ENCODE peak calls at places on chromosomes 7 and 10, in five cellular contexts. Q is activated T-cell treated with anti-CD3 and anti-CD28 coated beads for 1 hour; P is heart left ventricle; G is stimulated activated CD4-positive, alpha-beta T cell treated with anti-CD3 and anti-CD28 coated beads, TNF-alpha, amount 100 ng/mL, for 24 hours; V is AG09309. L is an unnamed sample.

GRCh38 chr7:112437038-112437437 is 13.2 kb upstream of the IFRD1 start:
- DNase-seq in Q (no peak), P (no peak), G (no peak), V (no peak), L (no peak)

GRCh38 chr10:119679480-119679829 is 28.3 kb downstream of the BAG3 start:
- DNase-seq in Q (no peak), P (no peak), G (no peak), V (no peak), L (no peak)

GRCh38 chr10:128998101-128998500 is 468.9 kb upstream of the MGMT start:
- DNase-seq in Q (no peak), P (no peak), G (no peak), V (no peak), L (no peak)

GRCh38 chr7:988426-988911 is 5.5 kb downstream of the CYP2W1 start:
- DNase-seq in Q (no peak), P (no peak), G (no peak), V (no peak), L (peak)

GRCh38 chr10:96842896-96843723 is 11.0 kb downstream of the LCOR start:
- DNase-seq in Q (no peak), P (no peak), G (no peak), V (no peak), L (peak)

GRCh38 chr10:67839957-67840356 is 2.0 kb upstream of the DNAJC12 start:
- DNase-seq in Q (no peak), P (no peak), G (no peak), V (no peak), L (no peak)

GRCh38 chr10:101879456-101880189 is 36.0 kb upstream of the KCNIP2 start:
- DNase-seq in Q (no peak), P (no peak), G (no peak), V (peak), L (no peak)

GRCh38 chr7:94251-94801 is 98.0 kb upstream of the FAM20C start:
- DNase-seq in Q (no peak), P (no peak), G (no peak), V (no peak), L (peak)

GRCh38 chr10:60413306-60414012 is 23.8 kb upstream of the ANK3 start:
- DNase-seq in Q (no peak), P (no peak), G (no peak), V (no peak), L (no peak)

GRCh38 chr10:1643911-1644810 is 93.2 kb downstream of the ADARB2 start:
- DNase-seq in Q (no peak), P (no peak), G (no peak), V (no peak), L (no peak)

GRCh38 chr7:435518-436366 is 83.9 kb downstream of the PDGFA start:
- DNase-seq in Q (no peak), P (peak), G (no peak), V (no peak), L (no peak)

GRCh38 chr7:32958046-32959025 is 1.1 kb downstream of the FKBP9 start:
- DNase-seq in Q (no peak), P (peak), G (no peak), V (no peak), L (peak)

GRCh38 chr7:2248984-2249694 is 7.1 kb downstream of the NUDT1 start:
- DNase-seq in Q (no peak), P (peak), G (no peak), V (peak), L (no peak)

GRCh38 chr7:27101906-27102577 is 441 bp downstream of the HOXA2 start:
- DNase-seq in Q (no peak), P (no peak), G (no peak), V (no peak), L (peak)

GRCh38 chr10:44725404-44725803 is 185.7 kb upstream of the TMEM72 start:
- DNase-seq in Q (no peak), P (no peak), G (no peak), V (no peak), L (no peak)

GRCh38 chr10:28838908-28839307 is 161.6 kb downstream of the BAMBI start:
- DNase-seq in Q (no peak), P (no peak), G (no peak), V (no peak), L (no peak)

L was measured in ELF-1.